ENCODE peak calls at places on chromosomes 11 and 22, in eight cellular contexts. I is fibroblast of the aortic adventitia, V is fibroblast of mammary gland, W is NB4, X is hepatocyte, K is HL-60, J is left ventricle myocardium inferior, R is GM12865. F is an unnamed sample.

GRCh38 chr11:76617553-76618265 is 52.8 kb downstream of the LRRC32 start:
- DNase-seq in V (peak; percentile 84), K (no peak), X (no peak), J (no peak), R (no peak), W (no peak), I (peak; percentile 75), F (peak; percentile 84)

GRCh38 chr22:46055176-46055850 is 78.4 kb upstream of the WNT7B start:
- DNase-seq in W (no peak), V (peak; percentile 43), K (no peak), R (no peak), I (peak; percentile 48), X (no peak), J (peak; percentile 63), F (peak; percentile 44)

GRCh38 chr11:130980463-130980862 is 64.2 kb upstream of the SNX19 start:
- DNase-seq in W (no peak), K (no peak), V (no peak), J (no peak), X (no peak), I (no peak), R (no peak), F (no peak)

GRCh38 chr22:31130873-31131272 is 8.1 kb downstream of the INPP5J start:
- DNase-seq in V (no peak), J (no peak), R (no peak), X (no peak), I (no peak), W (no peak), K (no peak), F (no peak)

GRCh38 chr11:68370211-68371111 is 58.1 kb downstream of the LRP5 start:
- DNase-seq in X (no peak), I (peak; percentile 15), K (peak; percentile 21), R (peak; percentile 94), W (no peak), J (peak; percentile 43), V (no peak), F (peak; percentile 39)

GRCh38 chr22:19773470-19774040 is 13.0 kb downstream of the TBX1 start:
- DNase-seq in J (no peak), X (no peak), R (no peak), V (no peak), W (no peak), K (no peak), I (no peak), F (no peak)

GRCh38 chr11:70460959-70461358 is 62.6 kb downstream of the CTTN start:
- DNase-seq in W (no peak), K (no peak), J (no peak), X (no peak), R (no peak), V (no peak), I (no peak), F (no peak)

GRCh38 chr22:26748845-26749244 is 91.5 kb downstream of the MIAT start:
- DNase-seq in R (no peak), V (no peak), I (peak; percentile 40), W (no peak), X (no peak), K (no peak), J (no peak), F (no peak)

GRCh38 chr11:120820040-120820439 is 203.9 kb upstream of the TBCEL start:
- DNase-seq in X (no peak), I (no peak), V (no peak), K (no peak), R (no peak), J (no peak), W (no peak), F (no peak)

GRCh38 chr22:22618448-22618847 is 26.0 kb upstream of the GGTLC2 start:
- DNase-seq in W (no peak), R (no peak), V (no peak), X (no peak), K (no peak), J (no peak), I (no peak), F (no peak)

GRCh38 chr11:121071456-121072236 is 29.4 kb upstream of the TECTA start:
- DNase-seq in V (no peak), K (no peak), I (peak; percentile 5), W (peak; percentile 18), J (no peak), R (no peak), X (no peak), F (no peak)

GRCh38 chr11:8192016-8192895 is 23.4 kb upstream of the RIC3 start:
- DNase-seq in V (peak; percentile 69), J (peak; percentile 46), W (peak; percentile 61), R (peak; percentile 63), I (peak; percentile 75), X (peak; percentile 82), K (peak; percentile 14), F (peak; percentile 83)

GRCh38 chr22:44449061-44449682 is 48.9 kb downstream of the RTL6 start:
- DNase-seq in J (no peak), W (peak; percentile 59), V (peak; percentile 94), X (peak; percentile 49), R (peak; percentile 73), K (peak; percentile 17), I (peak; percentile 95), F (peak; percentile 26)

GRCh38 chr11:81569999-81570398 is 1163.7 kb downstream of the FAM181B start:
- DNase-seq in W (no peak), K (no peak), J (no peak), R (no peak), X (no peak), I (no peak), V (no peak), F (no peak)
- TF ChIP-seq CTCF in W (peak; percentile 18), K (no peak), J (no peak), R (no peak), X (no peak), I (no peak), V (no peak), F (no peak)

GRCh38 chr11:34359548-34359891 is 1.7 kb upstream of the ABTB2 start:
- DNase-seq in X (peak; percentile 16), W (no peak), V (no peak), R (no peak), K (peak; percentile 17), I (no peak), J (no peak), F (no peak)
- H3K4me3 ChIP-seq in X (peak overlapping the region; percentile 5), W (peak overlapping the region; percentile 68), V (no peak overlapping the region), R (no peak overlapping the region), K (peak overlapping the region; percentile 58), I (peak overlapping the region; percentile 3), J (peak overlapping the region; percentile 83), F (peak overlapping the region; percentile 57)

GRCh38 chr11:95459268-95460040 is 228.5 kb upstream of the SESN3 start:
- DNase-seq in V (peak; percentile 51), R (no peak), W (no peak), X (peak; percentile 43), I (peak; percentile 91), J (no peak), K (no peak), F (no peak)

GRCh38 chr11:95461858-95462257 is 230.9 kb upstream of the SESN3 start:
- DNase-seq in V (no peak), K (peak; percentile 20), X (no peak), J (no peak), W (no peak), I (no peak), R (no peak), F (no peak)

GRCh38 chr11:95465887-95466286 is 234.9 kb upstream of the SESN3 start:
- DNase-seq in W (no peak), V (no peak), K (no peak), I (no peak), X (no peak), R (no peak), J (no peak), F (no peak)

GRCh38 chr11:95456704-95457491 is 225.9 kb upstream of the SESN3 start:
- DNase-seq in W (no peak), I (peak; percentile 41), X (no peak), V (peak; percentile 18), K (no peak), J (no peak), R (no peak), F (no peak)

DNA sequence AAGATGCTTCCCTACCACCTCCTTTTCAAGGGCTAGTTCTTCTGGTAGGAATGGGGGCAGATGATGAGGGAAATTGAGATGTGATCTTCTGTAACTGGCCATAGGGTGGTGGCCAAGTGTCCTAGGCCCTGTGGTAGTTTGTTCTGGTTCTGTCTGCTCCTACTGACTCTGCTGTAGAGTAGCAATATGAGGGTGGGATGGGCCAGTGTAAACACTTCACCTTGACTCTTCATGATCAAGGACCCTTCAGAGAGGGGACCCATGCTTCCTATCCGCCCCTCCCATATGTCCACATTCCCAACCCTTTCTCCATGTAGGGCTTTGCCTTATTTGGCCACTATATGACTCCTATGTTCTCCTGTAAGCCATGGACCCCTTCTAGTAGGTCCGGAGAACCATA is 230.3 kb upstream of the SESN3 start:
- DNase-seq in I (no peak), W (no peak), R (no peak), J (no peak), X (no peak), V (no peak), K (no peak), F (no peak)
- TF ChIP-seq CTCF in I (no peak), W (no peak), R (no peak), J (no peak), X (no peak), V (no peak), K (no peak), F (no peak)

GRCh38 chr11:57318178-57318577 is 6.6 kb downstream of the TNKS1BP1 start:
- DNase-seq in W (no peak), V (peak; percentile 61), K (no peak), I (peak; percentile 62), X (no peak), J (no peak), R (no peak), F (peak; percentile 44)
- H3K4me3 ChIP-seq in W (no peak overlapping the region), V (no peak overlapping the region), K (no peak overlapping the region), I (no peak overlapping the region), X (no peak overlapping the region), J (peak overlapping the region; percentile 39), R (no peak overlapping the region), F (no peak overlapping the region)

DNA sequence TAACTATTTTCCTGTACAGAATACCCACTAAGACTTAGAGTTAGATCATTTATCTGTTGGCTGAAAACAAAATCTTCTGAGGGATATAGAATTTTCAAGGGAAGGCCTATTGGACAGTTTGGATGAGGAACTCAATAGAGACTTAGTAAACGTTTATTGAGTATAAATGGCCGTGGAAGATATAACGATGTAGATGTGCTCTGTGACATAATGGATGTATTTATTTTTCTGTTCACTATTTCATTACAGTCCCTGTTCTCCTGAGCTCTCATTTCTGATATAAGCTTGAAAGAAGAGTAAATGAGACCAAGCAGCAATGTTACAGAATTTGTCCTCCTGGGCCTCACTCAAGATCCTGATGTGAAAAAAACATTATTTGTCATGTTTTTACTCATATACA is at the start of gene OR4A16:
- DNase-seq in V (no peak), I (no peak), R (no peak), K (no peak), W (no peak), J (no peak), X (no peak), F (no peak)
- TF ChIP-seq CTCF in V (no peak), I (no peak), R (no peak), K (no peak), W (no peak), J (no peak), X (no peak), F (no peak)

DNA sequence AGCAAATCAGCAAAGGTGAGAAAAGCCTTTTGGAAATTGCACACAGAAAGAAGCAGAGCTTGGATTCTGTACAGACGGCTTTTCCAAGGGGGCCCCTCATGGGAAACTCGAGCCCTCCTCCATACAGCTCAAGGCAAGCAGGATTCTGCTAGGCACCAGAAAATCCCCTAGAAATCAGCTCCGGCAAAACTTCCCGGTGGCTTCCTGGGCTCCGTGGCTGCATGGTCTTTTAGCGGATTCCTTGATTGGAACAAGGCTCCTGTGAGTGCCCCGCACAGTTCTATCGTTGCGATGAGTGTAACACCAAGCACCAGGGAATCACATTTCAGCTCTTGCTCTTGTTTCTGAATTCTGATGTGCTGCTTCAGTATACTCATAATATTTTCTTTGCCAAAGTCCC is 494.3 kb downstream of the DLG2 start:
- DNase-seq in V (peak; percentile 10), K (no peak), W (no peak), X (peak; percentile 5), I (no peak), J (no peak), R (no peak), F (no peak)
- H3K4me3 ChIP-seq in V (no peak overlapping the region), K (no peak overlapping the region), W (no peak overlapping the region), X (peak overlapping the region; percentile 8), I (no peak overlapping the region), J (peak overlapping the region; percentile 13), R (no peak overlapping the region), F (no peak overlapping the region)